ENCODE peak calls at places on chromosomes 5 and 9, in five cellular contexts. One of them, this sample, is unnamed.

GRCh38 chr5:150155258-150156032 is at the start of gene PDGFRB:
- DNase-seq in GM12865: peak; percentile 28
- DNase-seq in spleen: peak; percentile 90
- DNase-seq in pancreas: peak; percentile 44
- DNase-seq in cardiac muscle cell: peak; percentile 58
- DNase-seq in this sample: no peak

GRCh38 chr5:90940227-90940995 is 381.8 kb downstream of the ADGRV1 start:
- DNase-seq in GM12865: peak; percentile 79
- DNase-seq in spleen: no peak
- DNase-seq in pancreas: no peak
- DNase-seq in cardiac muscle cell: peak; percentile 65
- DNase-seq in this sample: peak; percentile 18

GRCh38 chr5:8842906-8843590 is 702.8 kb downstream of the SEMA5A start:
- DNase-seq in GM12865: no peak
- DNase-seq in spleen: no peak
- DNase-seq in pancreas: no peak
- DNase-seq in cardiac muscle cell: no peak
- DNase-seq in this sample: no peak

GRCh38 chr5:82109013-82109412 is 137.2 kb downstream of the ATG10 start:
- DNase-seq in GM12865: no peak
- DNase-seq in spleen: no peak
- DNase-seq in pancreas: no peak
- DNase-seq in cardiac muscle cell: no peak
- DNase-seq in this sample: no peak

GRCh38 chr5:37601163-37601562 is 222.0 kb downstream of the WDR70 start:
- DNase-seq in GM12865: no peak
- DNase-seq in spleen: no peak
- DNase-seq in pancreas: no peak
- DNase-seq in cardiac muscle cell: no peak
- DNase-seq in this sample: no peak

GRCh38 chr9:136581614-136582447 is 36.0 kb upstream of the NOTCH1 start:
- DNase-seq in GM12865: no peak
- DNase-seq in spleen: no peak
- DNase-seq in pancreas: no peak
- DNase-seq in cardiac muscle cell: no peak
- DNase-seq in this sample: no peak

GRCh38 chr5:43555895-43556606 is 826 bp downstream of the PAIP1 start:
- DNase-seq in GM12865: peak; percentile 54
- DNase-seq in spleen: peak; percentile 91
- DNase-seq in pancreas: peak; percentile 58
- DNase-seq in cardiac muscle cell: peak; percentile 57
- DNase-seq in this sample: no peak

GRCh38 chr9:106872641-106873040 is 9.7 kb downstream of the ZNF462 start:
- DNase-seq in GM12865: no peak
- DNase-seq in spleen: no peak
- DNase-seq in pancreas: no peak
- DNase-seq in cardiac muscle cell: no peak
- DNase-seq in this sample: no peak

GRCh38 chr5:160450164-160450932 is 28.7 kb downstream of the PTTG1 start:
- DNase-seq in GM12865: peak; percentile 47
- DNase-seq in spleen: no peak
- DNase-seq in pancreas: no peak
- DNase-seq in cardiac muscle cell: no peak
- DNase-seq in this sample: no peak

GRCh38 chr5:131265318-131265803 is 1.5 kb downstream of the CDC42SE2 start:
- DNase-seq in GM12865: peak; percentile 75
- DNase-seq in spleen: no peak
- DNase-seq in pancreas: no peak
- DNase-seq in cardiac muscle cell: no peak
- DNase-seq in this sample: no peak

GRCh38 chr5:141657937-141658545 is 6.8 kb upstream of the FCHSD1 start:
- DNase-seq in GM12865: peak; percentile 69
- DNase-seq in spleen: no peak
- DNase-seq in pancreas: no peak
- DNase-seq in cardiac muscle cell: no peak
- DNase-seq in this sample: no peak

GRCh38 chr5:61301820-61302563 is 30.1 kb upstream of the ZSWIM6 start:
- DNase-seq in GM12865: no peak
- DNase-seq in spleen: no peak
- DNase-seq in pancreas: peak; percentile 72
- DNase-seq in cardiac muscle cell: peak; percentile 36
- DNase-seq in this sample: no peak

GRCh38 chr9:91898451-91899433 is 51.3 kb downstream of the ROR2 start:
- DNase-seq in GM12865: no peak
- DNase-seq in spleen: peak; percentile 63
- DNase-seq in pancreas: no peak
- DNase-seq in cardiac muscle cell: no peak
- DNase-seq in this sample: no peak
- H3K4me3 ChIP-seq in GM12865: no peak overlapping the region
- H3K4me3 ChIP-seq in spleen: no peak overlapping the region
- H3K4me3 ChIP-seq in pancreas: no peak overlapping the region
- H3K4me3 ChIP-seq in cardiac muscle cell: no peak overlapping the region
- H3K4me3 ChIP-seq in this sample: no peak overlapping the region

GRCh38 chr9:36854034-36854433 is 180.0 kb downstream of the PAX5 start:
- DNase-seq in GM12865: no peak
- DNase-seq in spleen: no peak
- DNase-seq in pancreas: no peak
- DNase-seq in cardiac muscle cell: no peak
- DNase-seq in this sample: no peak

GRCh38 chr9:36853233-36853632 is 180.8 kb downstream of the PAX5 start:
- DNase-seq in GM12865: no peak
- DNase-seq in spleen: no peak
- DNase-seq in pancreas: no peak
- DNase-seq in cardiac muscle cell: no peak
- DNase-seq in this sample: no peak

GRCh38 chr9:36858805-36859375 is 175.2 kb downstream of the PAX5 start:
- DNase-seq in GM12865: no peak
- DNase-seq in spleen: no peak
- DNase-seq in pancreas: no peak
- DNase-seq in cardiac muscle cell: no peak
- DNase-seq in this sample: no peak

GRCh38 chr9:36854751-36855150 is 179.3 kb downstream of the PAX5 start:
- DNase-seq in GM12865: no peak
- DNase-seq in spleen: no peak
- DNase-seq in pancreas: no peak
- DNase-seq in cardiac muscle cell: no peak
- DNase-seq in this sample: no peak

DNA sequence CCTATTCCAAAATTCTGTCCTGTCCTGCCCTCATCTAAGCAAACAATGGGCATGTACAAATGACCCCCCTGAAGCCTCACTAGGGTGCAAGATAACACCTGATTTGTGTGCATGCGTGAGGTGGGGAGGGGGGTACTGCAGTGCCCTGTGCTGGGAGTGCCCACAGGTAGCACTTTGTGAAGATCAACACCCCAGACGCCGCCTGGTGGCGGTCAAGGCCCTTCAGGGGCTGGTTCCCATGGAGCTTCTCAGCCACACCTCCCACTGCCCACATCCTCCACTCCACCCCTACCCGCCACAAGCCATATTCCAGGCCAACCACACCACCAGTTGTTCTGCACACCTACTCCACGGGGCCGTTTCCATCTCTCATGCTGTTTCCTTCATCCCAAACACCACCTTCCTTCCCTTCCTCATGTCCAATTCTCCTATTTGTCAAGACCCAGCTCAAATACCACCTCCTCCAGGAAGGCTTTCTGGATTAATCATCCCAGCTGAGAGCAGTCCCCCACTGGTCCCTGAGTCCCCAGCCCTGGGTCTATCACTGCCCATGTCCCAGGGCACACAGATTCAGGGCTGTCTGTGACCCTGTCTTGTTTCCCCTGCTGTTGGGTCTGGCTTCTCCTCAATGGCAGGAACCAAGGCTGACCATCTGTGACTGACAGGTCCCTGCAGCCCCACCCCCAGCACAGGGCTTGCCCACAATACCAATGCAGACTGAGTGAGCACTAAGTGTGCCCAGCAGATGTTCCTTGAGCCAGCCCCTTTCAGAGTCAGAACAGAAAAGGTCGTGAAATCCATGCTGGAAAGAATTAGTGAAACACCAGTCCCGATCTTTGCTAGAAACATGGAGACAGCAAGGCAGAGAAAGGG is 178.4 kb downstream of the PAX5 start:
- DNase-seq in GM12865: peak; percentile 61
- DNase-seq in spleen: no peak
- DNase-seq in pancreas: no peak
- DNase-seq in cardiac muscle cell: peak; percentile 50
- DNase-seq in this sample: no peak
- TF ChIP-seq CTCF in GM12865: peak; percentile 46
- TF ChIP-seq CTCF in spleen: no peak
- TF ChIP-seq CTCF in pancreas: no peak
- TF ChIP-seq CTCF in cardiac muscle cell: peak; percentile 37
- TF ChIP-seq CTCF in this sample: peak; percentile 67

GRCh38 chr5:17333755-17334154 is 116.3 kb downstream of the BASP1 start:
- DNase-seq in GM12865: no peak
- DNase-seq in spleen: no peak
- DNase-seq in pancreas: no peak
- DNase-seq in cardiac muscle cell: no peak
- DNase-seq in this sample: no peak
- H3K4me3 ChIP-seq in GM12865: no peak overlapping the region
- H3K4me3 ChIP-seq in spleen: no peak overlapping the region
- H3K4me3 ChIP-seq in pancreas: no peak overlapping the region
- H3K4me3 ChIP-seq in cardiac muscle cell: no peak overlapping the region
- H3K4me3 ChIP-seq in this sample: no peak overlapping the region

GRCh38 chr5:119961993-119962392 is 332.6 kb downstream of the FAM170A start:
- DNase-seq in GM12865: no peak
- DNase-seq in spleen: no peak
- DNase-seq in pancreas: no peak
- DNase-seq in cardiac muscle cell: no peak
- DNase-seq in this sample: no peak

GRCh38 chr5:119968690-119969089 is 339.3 kb downstream of the FAM170A start:
- DNase-seq in GM12865: no peak
- DNase-seq in spleen: no peak
- DNase-seq in pancreas: no peak
- DNase-seq in cardiac muscle cell: no peak
- DNase-seq in this sample: no peak

DNA sequence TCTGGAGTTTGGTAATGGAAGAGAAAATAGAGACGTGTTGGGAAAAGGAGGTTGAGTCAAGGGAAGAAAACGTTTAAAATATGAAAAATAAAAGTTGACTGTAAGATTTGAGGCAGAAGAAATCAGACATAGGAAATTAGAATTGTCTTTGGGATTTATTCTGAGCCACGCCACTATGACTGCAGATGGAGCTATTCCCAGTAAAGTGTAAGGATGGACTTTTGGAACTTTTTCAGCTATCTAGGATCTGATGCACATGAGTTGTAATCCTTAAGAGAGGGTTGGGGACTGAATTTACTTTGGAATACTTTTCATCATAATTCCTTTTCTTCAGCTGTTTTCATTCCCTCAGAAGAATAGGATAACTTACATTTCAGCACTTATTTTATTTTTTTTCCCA is 336.7 kb downstream of the FAM170A start:
- DNase-seq in GM12865: no peak
- DNase-seq in spleen: no peak
- DNase-seq in pancreas: no peak
- DNase-seq in cardiac muscle cell: no peak
- DNase-seq in this sample: no peak
- TF ChIP-seq CTCF in GM12865: no peak
- TF ChIP-seq CTCF in spleen: no peak
- TF ChIP-seq CTCF in pancreas: no peak
- TF ChIP-seq CTCF in cardiac muscle cell: no peak
- TF ChIP-seq CTCF in this sample: no peak

DNA sequence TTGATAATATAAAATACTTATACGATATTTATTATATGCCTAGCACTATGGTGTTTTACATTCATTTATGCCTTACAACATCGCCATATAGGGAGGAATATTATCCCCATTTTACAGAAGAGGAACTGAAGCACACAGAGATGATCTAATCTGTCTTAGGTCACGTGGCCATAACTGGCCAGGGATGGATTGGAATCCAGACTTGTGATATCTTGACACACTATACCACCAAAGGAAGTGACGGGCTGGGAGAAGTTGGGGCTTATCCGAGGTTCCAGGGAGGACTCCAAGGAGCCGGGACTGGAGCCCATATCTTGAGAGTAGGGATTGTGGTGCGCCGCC is 129.8 kb downstream of the TMEM174 start:
- DNase-seq in GM12865: no peak
- DNase-seq in spleen: no peak
- DNase-seq in pancreas: no peak
- DNase-seq in cardiac muscle cell: no peak
- DNase-seq in this sample: no peak
- H3K4me3 ChIP-seq in GM12865: no peak overlapping the region
- H3K4me3 ChIP-seq in spleen: no peak overlapping the region
- H3K4me3 ChIP-seq in pancreas: no peak overlapping the region
- H3K4me3 ChIP-seq in cardiac muscle cell: no peak overlapping the region
- H3K4me3 ChIP-seq in this sample: no peak overlapping the region

GRCh38 chr9:86794356-86795046 is 152.8 kb downstream of the GAS1 start:
- DNase-seq in GM12865: no peak
- DNase-seq in spleen: no peak
- DNase-seq in pancreas: no peak
- DNase-seq in cardiac muscle cell: peak; percentile 41
- DNase-seq in this sample: no peak

GRCh38 chr9:86792136-86792535 is 155.2 kb downstream of the GAS1 start:
- DNase-seq in GM12865: no peak
- DNase-seq in spleen: no peak
- DNase-seq in pancreas: no peak
- DNase-seq in cardiac muscle cell: no peak
- DNase-seq in this sample: no peak

GRCh38 chr9:86795047-86795437 is 152.3 kb downstream of the GAS1 start:
- DNase-seq in GM12865: no peak
- DNase-seq in spleen: no peak
- DNase-seq in pancreas: no peak
- DNase-seq in cardiac muscle cell: peak; percentile 40
- DNase-seq in this sample: no peak

GRCh38 chr9:86796671-86797070 is 150.6 kb downstream of the GAS1 start:
- DNase-seq in GM12865: no peak
- DNase-seq in spleen: no peak
- DNase-seq in pancreas: no peak
- DNase-seq in cardiac muscle cell: no peak
- DNase-seq in this sample: no peak

DNA sequence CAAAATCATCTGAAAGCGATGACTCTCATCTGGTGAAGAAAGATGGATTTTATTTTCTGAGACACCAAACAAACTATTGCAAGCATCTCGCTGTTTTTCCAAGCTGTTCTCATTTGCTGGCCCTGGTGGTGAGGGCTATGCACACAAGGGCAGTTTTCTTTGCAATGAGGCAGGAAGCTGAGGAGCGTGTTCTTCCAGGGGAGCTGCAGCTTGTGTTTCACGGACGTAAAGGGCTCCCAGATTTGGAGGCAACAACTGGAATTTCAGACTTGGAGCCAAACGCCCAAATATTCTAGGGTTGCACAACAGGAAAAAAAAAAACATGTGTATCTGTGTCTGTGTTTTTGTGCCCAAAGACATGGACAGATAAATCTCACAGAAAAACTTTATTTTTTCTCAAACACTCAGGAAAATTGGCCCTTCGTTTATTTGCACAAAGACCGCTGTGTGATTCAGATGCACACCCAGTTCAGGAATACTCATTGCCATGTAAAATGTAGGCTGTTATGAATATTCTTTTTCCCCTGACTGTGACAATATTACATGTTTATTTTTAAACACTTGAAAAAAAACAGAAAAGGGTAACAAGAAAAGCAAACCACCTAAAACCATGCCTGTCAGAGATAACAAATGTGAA is 151.3 kb downstream of the GAS1 start:
- DNase-seq in GM12865: no peak
- DNase-seq in spleen: no peak
- DNase-seq in pancreas: no peak
- DNase-seq in cardiac muscle cell: no peak
- DNase-seq in this sample: no peak
- TF ChIP-seq CTCF in GM12865: no peak
- TF ChIP-seq CTCF in spleen: no peak
- TF ChIP-seq CTCF in pancreas: no peak
- TF ChIP-seq CTCF in cardiac muscle cell: peak; percentile 48
- TF ChIP-seq CTCF in this sample: no peak